ENCODE peak calls at places on chromosomes 7 and 10, in five cellular contexts. Y is caudate nucleus, O is kidney tubule cell, I is activated gamma-delta T cell treated with Interleukin-2 at 50 U/mL for 16 hours, B is tibial nerve. L is an unnamed sample.

GRCh38 chr7:45089314-45089891 is 634 bp upstream of the NACAD start:
- DNase-seq in Y (peak), O (peak), I (peak), B (peak), L (peak)

GRCh38 chr10:119417852-119418251 is 124.7 kb downstream of the RGS10 start:
- DNase-seq in Y (no peak), O (no peak), I (no peak), B (no peak), L (no peak)

GRCh38 chr7:142602183-142602582 is 147.1 kb upstream of the PRSS1 start:
- DNase-seq in Y (no peak), O (no peak), I (no peak), B (no peak), L (no peak)

GRCh38 chr7:101814996-101815825 is 2.2 kb upstream of the CUX1 start:
- DNase-seq in Y (peak), O (no peak), I (peak), B (no peak), L (peak)

GRCh38 chr7:82017334-82017943 is 247.6 kb upstream of the HGF start:
- DNase-seq in Y (no peak), O (peak), I (no peak), B (no peak), L (peak)

GRCh38 chr7:88013981-88014380 is 79.9 kb downstream of the ADAM22 start:
- DNase-seq in Y (no peak), O (no peak), I (no peak), B (no peak), L (no peak)

GRCh38 chr10:8045728-8046494 is 8.6 kb upstream of the GATA3 start:
- DNase-seq in Y (no peak), O (no peak), I (no peak), B (no peak), L (no peak)

GRCh38 chr10:47190301-47190700 is 109.7 kb upstream of the GDF10 start:
- DNase-seq in Y (no peak), O (no peak), I (no peak), B (no peak), L (peak)

GRCh38 chr7:148575640-148576411 is 14.7 kb upstream of the C7orf33 start:
- DNase-seq in Y (peak), O (peak), I (peak), B (peak), L (peak)